ENCODE peak calls at places on chromosomes 13 and 19, in six cellular contexts. F, V, S, K, R and Z are unnamed samples.

GRCh38 chr19:38281820-38282566 is 17.6 kb downstream of the SPINT2 start:
- DNase-seq in F (no peak), V (no peak), S (no peak), K (no peak), R (no peak), Z (no peak)

GRCh38 chr19:756232-756631 is 5.3 kb downstream of the MISP start:
- DNase-seq in F (no peak), V (no peak), S (no peak), K (no peak), R (peak; percentile 55), Z (no peak)

GRCh38 chr19:3464797-3465235 is 15.5 kb downstream of the SMIM24 start:
- DNase-seq in F (no peak), V (peak; percentile 77), S (no peak), K (no peak), R (peak; percentile 34), Z (no peak)

GRCh38 chr19:18353378-18354005 is 13.1 kb downstream of the PGPEP1 start:
- DNase-seq in F (no peak), V (no peak), S (no peak), K (no peak), R (peak; percentile 26), Z (no peak)

GRCh38 chr19:18912933-18913332 is 6.3 kb downstream of the COPE start:
- DNase-seq in F (no peak), V (no peak), S (no peak), K (no peak), R (no peak), Z (no peak)

GRCh38 chr19:31595521-31595920 is 246.3 kb upstream of the TSHZ3 start:
- DNase-seq in F (no peak), V (no peak), S (no peak), K (no peak), R (no peak), Z (no peak)

GRCh38 chr19:41407271-41407670 is 9.7 kb downstream of the BCKDHA start:
- DNase-seq in F (peak; percentile 64), V (no peak), S (no peak), K (no peak), R (peak; percentile 95), Z (no peak)

GRCh38 chr13:42876810-42877550 is 95.6 kb downstream of the FAM216B start:
- DNase-seq in F (peak; percentile 60), V (no peak), S (no peak), K (no peak), R (peak; percentile 96), Z (no peak)

GRCh38 chr19:289651-290538 is 1.3 kb downstream of the PLPP2 start:
- DNase-seq in F (no peak), V (peak; percentile 61), S (no peak), K (no peak), R (peak; percentile 63), Z (no peak)

GRCh38 chr19:48841571-48841970 is 5.3 kb upstream of the HSD17B14 start:
- DNase-seq in F (no peak), V (no peak), S (no peak), K (no peak), R (no peak), Z (no peak)

GRCh38 chr13:112972258-112972657 is 3.2 kb downstream of the MCF2L start:
- DNase-seq in F (no peak), V (no peak), S (no peak), K (no peak), R (no peak), Z (no peak)

GRCh38 chr13:32587014-32587773 is 942 bp downstream of the PDS5B start:
- DNase-seq in F (no peak), V (peak; percentile 92), S (peak; percentile 51), K (peak; percentile 58), R (peak; percentile 66), Z (peak; percentile 68)

GRCh38 chr13:20395061-20395916 is 130.4 kb downstream of the CRYL1 start:
- DNase-seq in F (no peak), V (no peak), S (no peak), K (no peak), R (no peak), Z (no peak)

GRCh38 chr13:53501387-53501786 is 472.8 kb downstream of the OLFM4 start:
- DNase-seq in F (no peak), V (no peak), S (no peak), K (no peak), R (no peak), Z (no peak)

GRCh38 chr13:51920786-51921185 is 59.0 kb downstream of the CCDC70 start:
- DNase-seq in F (no peak), V (no peak), S (no peak), K (no peak), R (no peak), Z (no peak)

GRCh38 chr13:98842074-98842473 is 89.6 kb upstream of the SLC15A1 start:
- DNase-seq in F (no peak), V (no peak), S (no peak), K (no peak), R (no peak), Z (no peak)

GRCh38 chr19:13281567-13282291 is 131.5 kb downstream of the IER2 start:
- DNase-seq in F (no peak), V (no peak), S (no peak), K (no peak), R (no peak), Z (no peak)